ENCODE peak calls at places on chromosomes 12 and 14, in seven cellular contexts. I, B, Z, D, T, M and S are unnamed samples.

GRCh38 chr12:42969357-42969756 is 379.8 kb upstream of the PRICKLE1 start:
- DNase-seq in I (peak; percentile 28), B (no peak), Z (no peak), D (no peak), T (peak; percentile 49), M (no peak), S (no peak)

GRCh38 chr12:71478277-71478676 is 38.7 kb downstream of the LGR5 start:
- DNase-seq in I (no peak), B (no peak), Z (no peak), D (no peak), T (no peak), M (no peak), S (no peak)

GRCh38 chr12:130064999-130065398 is 97.3 kb upstream of the FZD10 start:
- DNase-seq in I (no peak), B (no peak), Z (no peak), D (no peak), T (no peak), M (no peak), S (no peak)

GRCh38 chr14:30295980-30296379 is 263.0 kb upstream of the G2E3 start:
- DNase-seq in I (no peak), B (peak; percentile 33), Z (no peak), D (no peak), T (no peak), M (no peak), S (no peak)

GRCh38 chr14:99971929-99972747 is 93.1 kb upstream of the EVL start:
- DNase-seq in I (no peak), B (peak; percentile 53), Z (no peak), D (peak; percentile 31), T (no peak), M (no peak), S (no peak)

GRCh38 chr14:95227279-95227860 is 70.0 kb upstream of the DICER1 start:
- DNase-seq in I (no peak), B (no peak), Z (no peak), D (no peak), T (no peak), M (no peak), S (no peak)

GRCh38 chr14:53355581-53356112 is 202.5 kb upstream of the DDHD1 start:
- DNase-seq in I (no peak), B (peak; percentile 8), Z (no peak), D (no peak), T (no peak), M (no peak), S (no peak)

GRCh38 chr14:94269156-94269555 is 23.9 kb downstream of the SERPINA10 start:
- DNase-seq in I (no peak), B (no peak), Z (no peak), D (no peak), T (no peak), M (no peak), S (no peak)

GRCh38 chr12:87960557-87960956 is 68.6 kb downstream of the C12orf50 start:
- DNase-seq in I (no peak), B (no peak), Z (no peak), D (no peak), T (no peak), M (no peak), S (no peak)

GRCh38 chr14:94532462-94532861 is 23.2 kb upstream of the SERPINA12 start:
- DNase-seq in I (no peak), B (no peak), Z (no peak), D (peak; percentile 31), T (no peak), M (no peak), S (no peak)

GRCh38 chr12:48965447-48965846 is 6.1 kb downstream of the WNT10B start:
- DNase-seq in I (no peak), B (no peak), Z (no peak), D (no peak), T (no peak), M (no peak), S (no peak)

GRCh38 chr14:88554458-88555286 is at the start of gene PTPN21:
- DNase-seq in I (peak; percentile 78), B (peak; percentile 86), Z (no peak), D (no peak), T (peak; percentile 89), M (peak; percentile 76), S (peak; percentile 88)

GRCh38 chr12:6340745-6341438 is 984 bp downstream of the TNFRSF1A start:
- DNase-seq in I (no peak), B (no peak), Z (no peak), D (no peak), T (peak; percentile 67), M (no peak), S (no peak)

GRCh38 chr14:99716850-99717681 is 33.0 kb downstream of the CYP46A1 start:
- DNase-seq in I (no peak), B (no peak), Z (no peak), D (no peak), T (no peak), M (no peak), S (no peak)

GRCh38 chr14:55580401-55581010 is 499 bp downstream of the KTN1 start:
- DNase-seq in I (peak; percentile 36), B (peak; percentile 71), Z (no peak), D (peak; percentile 68), T (peak; percentile 86), M (no peak), S (peak; percentile 68)

GRCh38 chr14:55579724-55580400 is at the start of gene KTN1:
- DNase-seq in I (peak; percentile 80), B (peak; percentile 93), Z (no peak), D (peak; percentile 91), T (peak; percentile 92), M (peak; percentile 80), S (peak; percentile 90)

GRCh38 chr14:55577229-55577628 is 2.8 kb upstream of the KTN1 start:
- DNase-seq in I (no peak), B (no peak), Z (no peak), D (peak; percentile 22), T (no peak), M (no peak), S (no peak)

GRCh38 chr14:55581011-55581806 is 1.2 kb downstream of the KTN1 start:
- DNase-seq in I (peak; percentile 59), B (peak; percentile 63), Z (no peak), D (peak; percentile 62), T (peak; percentile 69), M (peak; percentile 29), S (peak; percentile 77)

GRCh38 chr14:55578511-55578910 is 1.5 kb upstream of the KTN1 start:
- DNase-seq in I (no peak), B (no peak), Z (no peak), D (no peak), T (no peak), M (no peak), S (no peak)
- H3K4me3 ChIP-seq in I (no peak overlapping the region), B (peak overlapping the region; percentile 86), Z (no peak overlapping the region), D (no peak overlapping the region), T (peak overlapping the region; percentile 88), M (peak overlapping the region; percentile 77), S (peak overlapping the region; percentile 95)

DNA sequence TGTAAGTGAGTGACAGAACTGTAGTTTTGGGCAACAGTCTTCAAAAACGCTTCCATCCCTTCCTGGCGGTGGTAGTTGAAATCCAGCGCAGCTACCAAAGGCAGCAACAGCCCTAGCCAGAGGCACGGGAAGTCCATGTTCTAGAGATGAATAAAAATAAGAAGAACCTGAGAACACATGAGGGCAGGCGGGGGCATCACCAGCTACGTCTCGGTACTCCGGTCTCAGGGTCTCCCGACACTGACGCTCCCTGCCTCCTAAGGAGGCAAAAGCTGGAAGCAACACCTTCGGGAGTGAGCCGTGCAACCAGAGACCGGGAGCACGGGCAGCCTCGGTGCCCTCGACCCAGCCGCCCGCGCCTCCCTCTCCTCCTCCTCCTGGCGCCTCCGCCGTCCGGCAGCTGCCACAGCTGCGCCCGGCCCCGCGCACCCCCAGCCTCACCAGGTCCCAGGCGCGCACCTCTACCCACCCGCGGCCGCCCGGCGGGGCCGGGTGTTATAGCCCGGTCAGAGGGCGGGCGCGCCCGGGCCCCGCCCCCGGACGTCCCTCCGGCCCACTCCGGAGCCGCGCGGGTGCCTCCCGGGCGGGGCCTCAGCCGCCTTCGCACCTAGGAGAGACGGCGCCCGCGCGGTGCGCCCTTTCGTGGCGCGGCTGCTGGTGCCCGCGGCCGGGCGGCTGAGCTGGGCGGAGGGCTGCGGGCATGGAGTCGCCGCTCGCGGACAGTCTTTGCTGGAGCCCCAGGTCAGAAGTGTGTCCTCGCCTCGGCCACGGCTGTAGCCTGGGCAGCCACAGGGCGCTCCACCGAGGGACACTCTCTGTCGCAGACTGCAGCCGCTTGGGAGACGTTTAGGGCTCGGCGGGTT is at the start of gene CPM:
- DNase-seq in I (peak; percentile 67), B (peak; percentile 84), Z (no peak), D (peak; percentile 69), T (peak; percentile 75), M (peak; percentile 59), S (peak; percentile 66)
- TF ChIP-seq CTCF in I (no peak), B (no peak), Z (no peak), D (no peak), T (no peak), M (no peak), S (no peak)

DNA sequence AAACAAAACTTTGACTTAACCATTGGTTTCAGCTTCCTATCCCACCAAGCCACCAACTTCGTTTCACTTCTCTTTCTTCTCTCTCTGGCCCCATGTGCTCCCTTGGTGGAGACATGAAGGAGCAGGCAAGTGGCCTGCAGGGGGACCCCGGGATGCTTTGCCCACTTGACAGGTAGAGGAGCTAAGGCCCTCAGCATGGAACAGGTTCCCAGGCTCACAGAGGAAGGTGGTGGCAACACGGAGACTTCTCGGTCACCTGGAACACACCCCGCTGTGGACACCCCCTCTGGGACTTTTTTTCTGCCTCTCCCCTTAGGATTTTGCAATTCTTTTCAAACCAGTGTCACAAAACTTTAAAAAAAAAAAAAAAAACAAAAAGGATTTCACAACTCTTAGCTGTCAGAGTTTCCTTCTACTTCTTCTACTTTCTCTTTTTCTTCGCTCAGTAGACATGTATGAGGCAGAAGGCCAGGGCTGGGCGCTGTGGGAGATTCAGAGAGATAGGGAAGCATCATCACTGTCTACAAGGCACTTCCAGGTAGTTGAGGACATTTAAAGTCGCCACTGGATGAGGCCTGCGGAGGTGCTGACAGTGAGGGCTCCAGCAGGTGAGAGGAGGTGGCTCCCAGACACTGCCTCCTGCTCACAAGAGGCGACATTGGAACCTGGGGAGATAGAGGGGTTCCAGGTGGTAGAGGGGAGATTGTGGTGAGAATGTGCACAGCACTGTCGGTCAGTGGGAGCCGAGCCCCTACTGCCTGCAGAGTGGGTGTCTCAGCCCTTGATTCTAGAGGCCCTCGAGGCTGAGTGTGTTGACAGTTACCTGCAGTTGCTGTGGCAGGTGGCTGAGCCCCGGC is 119.6 kb downstream of the GCH1 start:
- DNase-seq in I (no peak), B (no peak), Z (peak; percentile 62), D (peak; percentile 54), T (no peak), M (no peak), S (peak; percentile 66)
- H3K4me3 ChIP-seq in I (no peak overlapping the region), B (no peak overlapping the region), Z (no peak overlapping the region), D (no peak overlapping the region), T (no peak overlapping the region), M (no peak overlapping the region), S (no peak overlapping the region)

GRCh38 chr12:113794774-113795173 is 171.4 kb downstream of the RBM19 start:
- DNase-seq in I (no peak), B (no peak), Z (no peak), D (no peak), T (no peak), M (no peak), S (no peak)

GRCh38 chr12:113797535-113797868 is 168.6 kb downstream of the RBM19 start:
- DNase-seq in I (no peak), B (no peak), Z (no peak), D (no peak), T (no peak), M (no peak), S (no peak)

GRCh38 chr12:113798552-113798951 is 167.6 kb downstream of the RBM19 start:
- DNase-seq in I (no peak), B (no peak), Z (no peak), D (no peak), T (no peak), M (no peak), S (no peak)

GRCh38 chr12:113796086-113796827 is 169.9 kb downstream of the RBM19 start:
- DNase-seq in I (no peak), B (no peak), Z (no peak), D (no peak), T (no peak), M (no peak), S (no peak)

GRCh38 chr12:113796852-113797534 is 169.1 kb downstream of the RBM19 start:
- DNase-seq in I (no peak), B (no peak), Z (no peak), D (no peak), T (no peak), M (no peak), S (no peak)
- TF ChIP-seq CTCF in I (no peak), B (no peak), Z (no peak), D (no peak), T (no peak), M (no peak), S (no peak)